ENCODE peak calls at places on chromosomes 13 and 19, in ten cellular contexts. J is posterior cingulate gyrus; I is heart right ventricle; K is NCI-H2107; U is fibroblast of the conjunctiva; E is NCI-H524; N is CD4-positive, alpha-beta memory T cell; D is activated naive CD4-positive, alpha-beta T cell treated with anti-CD3 and anti-CD28 coated beads for 36 hours; Z is HEK293T; Y is left lung. A is an unnamed sample.

GRCh38 chr19:14517446-14517839 is 754 bp downstream of the DNAJB1 start:
- DNase-seq in E (no peak), J (no peak), I (no peak), U (no peak), N (no peak), D (no peak), K (no peak), Y (no peak), Z (peak; percentile 19), A (no peak)

GRCh38 chr13:89923731-89924130 is 1423.8 kb upstream of the MIR17HG start:
- DNase-seq in D (no peak), E (no peak), K (no peak), U (no peak), N (no peak), J (no peak), Y (no peak), I (no peak), Z (no peak), A (no peak)

GRCh38 chr19:56350416-56351045 is 35.9 kb upstream of the ZSCAN5A start:
- DNase-seq in N (peak; percentile 53), Z (no peak), Y (no peak), U (peak; percentile 17), I (no peak), K (peak; percentile 8), D (peak; percentile 77), E (peak; percentile 69), J (no peak), A (peak; percentile 51)

GRCh38 chr13:83780201-83780600 is 102.1 kb downstream of the SLITRK1 start:
- DNase-seq in K (no peak), E (no peak), U (peak; percentile 10), N (no peak), D (no peak), I (no peak), Y (no peak), J (no peak), Z (peak; percentile 62), A (peak; percentile 10)

GRCh38 chr13:45564108-45564507 is 51.4 kb downstream of the ERICH6B start:
- DNase-seq in Z (no peak), D (peak; percentile 24), K (peak; percentile 13), J (no peak), N (no peak), E (no peak), I (no peak), Y (no peak), U (peak; percentile 5), A (no peak)

GRCh38 chr13:42405665-42406390 is 133.9 kb downstream of the AKAP11 start:
- DNase-seq in D (peak; percentile 87), Y (no peak), K (no peak), J (no peak), I (no peak), U (peak; percentile 5), N (no peak), Z (no peak), E (no peak), A (no peak)

GRCh38 chr13:78601124-78601885 is 2.0 kb downstream of the POU4F1 start:
- DNase-seq in N (no peak), J (no peak), Y (peak; percentile 75), D (no peak), K (no peak), E (no peak), U (no peak), Z (no peak), I (no peak), A (no peak)

GRCh38 chr13:48235100-48235813 is 2.3 kb downstream of the ITM2B start:
- DNase-seq in N (peak; percentile 18), U (no peak), E (peak; percentile 39), D (peak; percentile 27), Z (peak; percentile 30), K (no peak), Y (no peak), I (no peak), J (no peak), A (peak; percentile 8)

GRCh38 chr19:50893047-50893737 is 18.0 kb downstream of the KLK4 start:
- DNase-seq in K (no peak), E (no peak), I (no peak), U (no peak), Z (no peak), N (no peak), D (peak; percentile 16), Y (no peak), J (no peak), A (no peak)

GRCh38 chr13:27007166-27007565 is 164.4 kb downstream of the USP12 start:
- DNase-seq in K (peak; percentile 55), U (no peak), N (no peak), D (no peak), Y (no peak), I (no peak), Z (no peak), J (no peak), E (peak; percentile 99), A (no peak)

GRCh38 chr19:1747285-1748114 is 5.8 kb upstream of the ONECUT3 start:
- DNase-seq in K (no peak), Y (no peak), Z (no peak), N (no peak), E (no peak), D (peak; percentile 59), J (no peak), I (no peak), U (no peak), A (no peak)

A was measured in nephron progenitor cell.